ENCODE peak calls at places on chromosomes 6 and 20, in six cellular contexts. One of them, this sample, is unnamed.
A peak's percentile ranks its signal among the peaks of the same experiment; 100 is the strongest.

GRCh38 chr6:125434760-125435159 is 133.0 kb upstream of the HDDC2 start:
- DNase-seq in SHP77 treated with DMSO at 0.1 percent for 48 hours: no peak
- DNase-seq in GM20000: no peak
- DNase-seq in skeletal muscle cell: no peak
- DNase-seq in fibroblast of lung: no peak
- DNase-seq in left ventricle myocardium inferior: no peak
- DNase-seq in this sample: no peak

GRCh38 chr6:75230484-75231325 is 12.9 kb downstream of the COX7A2 start:
- DNase-seq in GM20000: peak; percentile 12
- DNase-seq in left ventricle myocardium inferior: no peak
- DNase-seq in fibroblast of lung: peak; percentile 71
- DNase-seq in SHP77 treated with DMSO at 0.1 percent for 48 hours: peak; percentile 17
- DNase-seq in skeletal muscle cell: no peak
- DNase-seq in this sample: peak; percentile 75

GRCh38 chr6:1757133-1757532 is 147.4 kb downstream of the FOXC1 start:
- DNase-seq in fibroblast of lung: no peak
- DNase-seq in SHP77 treated with DMSO at 0.1 percent for 48 hours: peak; percentile 52
- DNase-seq in left ventricle myocardium inferior: no peak
- DNase-seq in skeletal muscle cell: no peak
- DNase-seq in GM20000: no peak
- DNase-seq in this sample: no peak

GRCh38 chr6:130760006-130760405 is 67.2 kb upstream of the SMLR1 start:
- DNase-seq in skeletal muscle cell: no peak
- DNase-seq in SHP77 treated with DMSO at 0.1 percent for 48 hours: no peak
- DNase-seq in left ventricle myocardium inferior: no peak
- DNase-seq in fibroblast of lung: peak; percentile 61
- DNase-seq in GM20000: no peak
- DNase-seq in this sample: peak; percentile 65

GRCh38 chr20:56418385-56418861 is 6.4 kb downstream of the CASS4 start:
- DNase-seq in skeletal muscle cell: no peak
- DNase-seq in left ventricle myocardium inferior: no peak
- DNase-seq in SHP77 treated with DMSO at 0.1 percent for 48 hours: no peak
- DNase-seq in GM20000: no peak
- DNase-seq in fibroblast of lung: no peak
- DNase-seq in this sample: no peak

GRCh38 chr20:11522359-11522758 is 395.3 kb upstream of the BTBD3 start:
- DNase-seq in fibroblast of lung: no peak
- DNase-seq in GM20000: no peak
- DNase-seq in left ventricle myocardium inferior: no peak
- DNase-seq in skeletal muscle cell: no peak
- DNase-seq in SHP77 treated with DMSO at 0.1 percent for 48 hours: no peak
- DNase-seq in this sample: no peak

GRCh38 chr6:136889271-136890193 is 32.6 kb upstream of the SLC35D3 start:
- DNase-seq in left ventricle myocardium inferior: no peak
- DNase-seq in SHP77 treated with DMSO at 0.1 percent for 48 hours: peak; percentile 47
- DNase-seq in fibroblast of lung: no peak
- DNase-seq in GM20000: no peak
- DNase-seq in skeletal muscle cell: no peak
- DNase-seq in this sample: no peak

GRCh38 chr6:88810089-88810488 is 153.3 kb downstream of the RNGTT start:
- DNase-seq in fibroblast of lung: no peak
- DNase-seq in SHP77 treated with DMSO at 0.1 percent for 48 hours: no peak
- DNase-seq in GM20000: no peak
- DNase-seq in skeletal muscle cell: no peak
- DNase-seq in left ventricle myocardium inferior: no peak
- DNase-seq in this sample: no peak

GRCh38 chr6:29954272-29954671 is 11.9 kb downstream of the HLA-A start:
- DNase-seq in fibroblast of lung: no peak
- DNase-seq in left ventricle myocardium inferior: no peak
- DNase-seq in skeletal muscle cell: no peak
- DNase-seq in SHP77 treated with DMSO at 0.1 percent for 48 hours: no peak
- DNase-seq in GM20000: no peak
- DNase-seq in this sample: no peak

GRCh38 chr6:167153523-167153959 is 4.2 kb downstream of the GPR31 start:
- DNase-seq in SHP77 treated with DMSO at 0.1 percent for 48 hours: no peak
- DNase-seq in left ventricle myocardium inferior: no peak
- DNase-seq in fibroblast of lung: no peak
- DNase-seq in GM20000: peak; percentile 85
- DNase-seq in skeletal muscle cell: no peak
- DNase-seq in this sample: peak; percentile 55

GRCh38 chr6:33976425-33977360 is 169.2 kb downstream of the GRM4 start:
- DNase-seq in left ventricle myocardium inferior: no peak
- DNase-seq in SHP77 treated with DMSO at 0.1 percent for 48 hours: no peak
- DNase-seq in skeletal muscle cell: no peak
- DNase-seq in GM20000: no peak
- DNase-seq in fibroblast of lung: no peak
- DNase-seq in this sample: no peak

GRCh38 chr6:152261179-152261578 is 376.0 kb downstream of the SYNE1 start:
- DNase-seq in fibroblast of lung: no peak
- DNase-seq in left ventricle myocardium inferior: peak; percentile 35
- DNase-seq in skeletal muscle cell: no peak
- DNase-seq in GM20000: no peak
- DNase-seq in SHP77 treated with DMSO at 0.1 percent for 48 hours: no peak
- DNase-seq in this sample: no peak

GRCh38 chr20:55668659-55669058 is 336.7 kb downstream of the CBLN4 start:
- DNase-seq in fibroblast of lung: no peak
- DNase-seq in GM20000: no peak
- DNase-seq in left ventricle myocardium inferior: no peak
- DNase-seq in SHP77 treated with DMSO at 0.1 percent for 48 hours: no peak
- DNase-seq in skeletal muscle cell: no peak
- DNase-seq in this sample: no peak

GRCh38 chr6:155171109-155171746 is 92.6 kb upstream of the CLDN20 start:
- DNase-seq in SHP77 treated with DMSO at 0.1 percent for 48 hours: no peak
- DNase-seq in fibroblast of lung: peak; percentile 91
- DNase-seq in GM20000: peak; percentile 74
- DNase-seq in left ventricle myocardium inferior: no peak
- DNase-seq in skeletal muscle cell: peak; percentile 71
- DNase-seq in this sample: peak; percentile 98

GRCh38 chr6:7107578-7108195 is at the start of gene RREB1:
- DNase-seq in SHP77 treated with DMSO at 0.1 percent for 48 hours: peak; percentile 39
- DNase-seq in left ventricle myocardium inferior: peak; percentile 57
- DNase-seq in fibroblast of lung: peak; percentile 62
- DNase-seq in skeletal muscle cell: no peak
- DNase-seq in GM20000: peak; percentile 93
- DNase-seq in this sample: peak; percentile 74

GRCh38 chr6:128508588-128509296 is 11.7 kb downstream of the PTPRK start:
- DNase-seq in SHP77 treated with DMSO at 0.1 percent for 48 hours: no peak
- DNase-seq in left ventricle myocardium inferior: no peak
- DNase-seq in fibroblast of lung: peak; percentile 88
- DNase-seq in skeletal muscle cell: peak; percentile 85
- DNase-seq in GM20000: no peak
- DNase-seq in this sample: peak; percentile 84

GRCh38 chr6:35496851-35497570 is at the start of gene TEAD3:
- DNase-seq in skeletal muscle cell: no peak
- DNase-seq in left ventricle myocardium inferior: peak; percentile 64
- DNase-seq in fibroblast of lung: peak; percentile 78
- DNase-seq in SHP77 treated with DMSO at 0.1 percent for 48 hours: no peak
- DNase-seq in GM20000: peak; percentile 96
- DNase-seq in this sample: peak; percentile 71

GRCh38 chr6:158015188-158015506 is 33.5 kb downstream of the SYNJ2 start:
- DNase-seq in skeletal muscle cell: no peak
- DNase-seq in GM20000: no peak
- DNase-seq in left ventricle myocardium inferior: no peak
- DNase-seq in SHP77 treated with DMSO at 0.1 percent for 48 hours: no peak
- DNase-seq in fibroblast of lung: no peak
- DNase-seq in this sample: no peak

GRCh38 chr6:81938014-81938761 is 185.7 kb upstream of the TENT5A start:
- DNase-seq in GM20000: no peak
- DNase-seq in left ventricle myocardium inferior: no peak
- DNase-seq in SHP77 treated with DMSO at 0.1 percent for 48 hours: no peak
- DNase-seq in skeletal muscle cell: peak; percentile 91
- DNase-seq in fibroblast of lung: peak; percentile 88
- DNase-seq in this sample: peak; percentile 96

GRCh38 chr20:10306440-10307358 is 88.1 kb downstream of the SNAP25 start:
- DNase-seq in GM20000: no peak
- DNase-seq in SHP77 treated with DMSO at 0.1 percent for 48 hours: no peak
- DNase-seq in skeletal muscle cell: peak; percentile 46
- DNase-seq in fibroblast of lung: peak; percentile 89
- DNase-seq in left ventricle myocardium inferior: no peak
- DNase-seq in this sample: peak; percentile 90

GRCh38 chr6:39938773-39939381 is 4.6 kb upstream of the MOCS1 start:
- DNase-seq in skeletal muscle cell: no peak
- DNase-seq in left ventricle myocardium inferior: no peak
- DNase-seq in GM20000: no peak
- DNase-seq in fibroblast of lung: peak; percentile 10
- DNase-seq in SHP77 treated with DMSO at 0.1 percent for 48 hours: no peak
- DNase-seq in this sample: no peak

GRCh38 chr6:84350397-84350796 is 123.0 kb upstream of the CEP162 start:
- DNase-seq in SHP77 treated with DMSO at 0.1 percent for 48 hours: no peak
- DNase-seq in left ventricle myocardium inferior: no peak
- DNase-seq in fibroblast of lung: no peak
- DNase-seq in skeletal muscle cell: peak; percentile 17
- DNase-seq in GM20000: no peak
- DNase-seq in this sample: peak; percentile 18

GRCh38 chr6:70708448-70708847 is 40.8 kb downstream of the SMAP1 start:
- DNase-seq in SHP77 treated with DMSO at 0.1 percent for 48 hours: no peak
- DNase-seq in fibroblast of lung: no peak
- DNase-seq in GM20000: no peak
- DNase-seq in left ventricle myocardium inferior: no peak
- DNase-seq in skeletal muscle cell: no peak
- DNase-seq in this sample: no peak

GRCh38 chr6:156842598-156843250 is 65.5 kb downstream of the ARID1B start:
- DNase-seq in left ventricle myocardium inferior: no peak
- DNase-seq in GM20000: no peak
- DNase-seq in SHP77 treated with DMSO at 0.1 percent for 48 hours: no peak
- DNase-seq in fibroblast of lung: peak; percentile 38
- DNase-seq in skeletal muscle cell: no peak
- DNase-seq in this sample: peak; percentile 36

GRCh38 chr20:48153523-48153922 is 368.2 kb upstream of the SULF2 start:
- DNase-seq in SHP77 treated with DMSO at 0.1 percent for 48 hours: no peak
- DNase-seq in skeletal muscle cell: no peak
- DNase-seq in left ventricle myocardium inferior: no peak
- DNase-seq in GM20000: no peak
- DNase-seq in fibroblast of lung: no peak
- DNase-seq in this sample: peak; percentile 38

GRCh38 chr6:142416179-142416578 is 114.4 kb downstream of the ADGRG6 start:
- DNase-seq in left ventricle myocardium inferior: no peak
- DNase-seq in skeletal muscle cell: peak; percentile 95
- DNase-seq in SHP77 treated with DMSO at 0.1 percent for 48 hours: no peak
- DNase-seq in GM20000: no peak
- DNase-seq in fibroblast of lung: peak; percentile 91
- DNase-seq in this sample: peak; percentile 98

GRCh38 chr6:80673367-80673766 is 566.9 kb downstream of the BCKDHB start:
- DNase-seq in GM20000: no peak
- DNase-seq in fibroblast of lung: no peak
- DNase-seq in SHP77 treated with DMSO at 0.1 percent for 48 hours: no peak
- DNase-seq in skeletal muscle cell: no peak
- DNase-seq in left ventricle myocardium inferior: no peak
- DNase-seq in this sample: no peak

GRCh38 chr6:107180114-107180513 is 64.8 kb upstream of the BEND3 start:
- DNase-seq in fibroblast of lung: no peak
- DNase-seq in GM20000: no peak
- DNase-seq in left ventricle myocardium inferior: no peak
- DNase-seq in SHP77 treated with DMSO at 0.1 percent for 48 hours: no peak
- DNase-seq in skeletal muscle cell: no peak
- DNase-seq in this sample: no peak

GRCh38 chr6:158837684-158838625 is 18.8 kb upstream of the EZR start:
- DNase-seq in GM20000: no peak
- DNase-seq in skeletal muscle cell: no peak
- DNase-seq in SHP77 treated with DMSO at 0.1 percent for 48 hours: no peak
- DNase-seq in fibroblast of lung: peak; percentile 32
- DNase-seq in left ventricle myocardium inferior: no peak
- DNase-seq in this sample: no peak

GRCh38 chr6:71420693-71421328 is 132.2 kb downstream of the OGFRL1 start:
- DNase-seq in left ventricle myocardium inferior: peak; percentile 96
- DNase-seq in fibroblast of lung: peak; percentile 96
- DNase-seq in GM20000: peak; percentile 42
- DNase-seq in skeletal muscle cell: peak; percentile 81
- DNase-seq in SHP77 treated with DMSO at 0.1 percent for 48 hours: no peak
- DNase-seq in this sample: peak; percentile 97

This sample was measured in cardiac fibroblast.